ENCODE peak calls at places on chromosomes 5 and 9, in seven cellular contexts. R is M059J; O is HuH-7.5; E is neural progenitor cell; F is stimulated activated CD4-positive, alpha-beta T cell treated with anti-CD3 and anti-CD28 coated beads, Interleukin-4, amount 100 ng/mL, for 1 hour; V is A172; M is upper lobe of left lung. G is an unnamed sample.

GRCh38 chr5:179167871-179168451 is 107.8 kb downstream of the ZNF354C start:
- DNase-seq in R (no peak), O (no peak), E (no peak), F (no peak), V (no peak), M (no peak), G (no peak)

GRCh38 chr5:56358703-56359428 is 125.7 kb upstream of the ANKRD55 start:
- DNase-seq in R (peak), O (peak), E (no peak), F (no peak), V (peak), M (peak), G (peak)

GRCh38 chr9:123361731-123362560 is 5.9 kb downstream of the CRB2 start:
- DNase-seq in R (no peak), O (no peak), E (no peak), F (no peak), V (no peak), M (no peak), G (no peak)

GRCh38 chr5:38029431-38030065 is 189.7 kb upstream of the GDNF start:
- DNase-seq in R (no peak), O (no peak), E (no peak), F (no peak), V (no peak), M (no peak), G (no peak)

GRCh38 chr5:124683917-124684555 is 62.4 kb downstream of the ZNF608 start:
- DNase-seq in R (no peak), O (no peak), E (no peak), F (no peak), V (no peak), M (no peak), G (no peak)

GRCh38 chr5:79202076-79202475 is 33.9 kb upstream of the JMY start:
- DNase-seq in R (peak), O (no peak), E (no peak), F (no peak), V (peak), M (no peak), G (peak)

GRCh38 chr9:124940521-124940893 is 376 bp downstream of the GOLGA1 start:
- DNase-seq in R (no peak), O (no peak), E (no peak), F (no peak), V (no peak), M (no peak), G (no peak)

GRCh38 chr5:102528600-102528999 is 29.8 kb upstream of the SLCO6A1 start:
- DNase-seq in R (no peak), O (no peak), E (peak), F (no peak), V (no peak), M (no peak), G (peak)

GRCh38 chr5:21817668-21818419 is 1035.3 kb downstream of the CDH12 start:
- DNase-seq in R (peak), O (no peak), E (no peak), F (no peak), V (no peak), M (no peak), G (peak)

G was measured in AG20443.